ENCODE peak calls at places on chromosomes 5 and 9, in six cellular contexts. Y, I, S, C, E and F are unnamed samples.

GRCh38 chr9:97880336-97880735 is 27.3 kb downstream of the FOXE1 start:
- DNase-seq in Y (no peak), I (no peak), S (no peak), C (no peak), E (peak; percentile 22), F (no peak)

GRCh38 chr9:93642961-93643360 is 66.6 kb downstream of the PHF2 start:
- DNase-seq in Y (no peak), I (peak; percentile 14), S (peak; percentile 15), C (no peak), E (peak; percentile 57), F (no peak)

GRCh38 chr5:128227984-128228383 is 144.4 kb downstream of the SLC12A2 start:
- DNase-seq in Y (no peak), I (no peak), S (peak; percentile 22), C (no peak), E (peak; percentile 96), F (no peak)

GRCh38 chr5:175713930-175714329 is 56.1 kb downstream of the HRH2 start:
- DNase-seq in Y (no peak), I (no peak), S (no peak), C (no peak), E (no peak), F (no peak)

GRCh38 chr9:35906923-35907699 is 1.1 kb downstream of the HRCT1 start:
- DNase-seq in Y (peak; percentile 79), I (peak; percentile 85), S (peak; percentile 79), C (no peak), E (peak; percentile 91), F (no peak)

GRCh38 chr9:136545065-136545965 is 533 bp downstream of the NOTCH1 start:
- DNase-seq in Y (no peak), I (no peak), S (peak; percentile 57), C (peak; percentile 75), E (no peak), F (peak; percentile 79)

GRCh38 chr5:60357302-60357701 is 342.7 kb downstream of the DEPDC1B start:
- DNase-seq in Y (no peak), I (no peak), S (no peak), C (no peak), E (no peak), F (no peak)

GRCh38 chr5:122352331-122352730 is 40.3 kb downstream of the SNCAIP start:
- DNase-seq in Y (no peak), I (no peak), S (no peak), C (no peak), E (no peak), F (no peak)

GRCh38 chr9:14349818-14350333 is 35.9 kb upstream of the NFIB start:
- DNase-seq in Y (no peak), I (no peak), S (no peak), C (no peak), E (peak; percentile 38), F (no peak)

GRCh38 chr5:157486861-157487260 is 26.8 kb downstream of the NIPAL4 start:
- DNase-seq in Y (no peak), I (no peak), S (no peak), C (no peak), E (no peak), F (no peak)

GRCh38 chr5:144549580-144549979 is 378.9 kb downstream of the KCTD16 start:
- DNase-seq in Y (peak; percentile 18), I (no peak), S (no peak), C (no peak), E (peak; percentile 84), F (no peak)

GRCh38 chr5:120446896-120447295 is 17.2 kb upstream of the PRR16 start:
- DNase-seq in Y (no peak), I (no peak), S (no peak), C (no peak), E (no peak), F (no peak)

GRCh38 chr5:126003309-126003708 is 419.9 kb upstream of the GRAMD2B start:
- DNase-seq in Y (no peak), I (peak; percentile 22), S (peak; percentile 50), C (no peak), E (peak; percentile 95), F (no peak)

GRCh38 chr5:74934949-74935751 is 69.0 kb upstream of the FAM169A start:
- DNase-seq in Y (no peak), I (no peak), S (no peak), C (no peak), E (peak; percentile 33), F (no peak)

GRCh38 chr5:150159741-150160179 is 4.1 kb upstream of the PDGFRB start:
- DNase-seq in Y (no peak), I (no peak), S (peak; percentile 77), C (peak; percentile 43), E (peak; percentile 62), F (peak; percentile 57)

GRCh38 chr9:94300470-94301301 is 27.8 kb downstream of the NUTM2F start:
- DNase-seq in Y (no peak), I (no peak), S (no peak), C (no peak), E (no peak), F (no peak)

GRCh38 chr5:73540192-73540591 is 25.2 kb downstream of the ANKRA2 start:
- DNase-seq in Y (no peak), I (no peak), S (no peak), C (no peak), E (peak; percentile 35), F (no peak)

GRCh38 chr5:158758666-158759065 is 341.1 kb downstream of the EBF1 start:
- DNase-seq in Y (no peak), I (no peak), S (no peak), C (no peak), E (peak; percentile 74), F (no peak)

GRCh38 chr5:145968970-145969713 is 32.8 kb downstream of the SH3RF2 start:
- DNase-seq in Y (no peak), I (no peak), S (no peak), C (no peak), E (no peak), F (no peak)

GRCh38 chr5:167755420-167755819 is 536.0 kb upstream of the WWC1 start:
- DNase-seq in Y (no peak), I (no peak), S (no peak), C (no peak), E (no peak), F (no peak)

GRCh38 chr9:27033815-27034403 is 28.4 kb upstream of the LRRC19 start:
- DNase-seq in Y (no peak), I (peak; percentile 25), S (peak; percentile 44), C (peak; percentile 57), E (peak; percentile 58), F (peak; percentile 61)

GRCh38 chr9:125189011-125189360 is 617 bp downstream of the PPP6C start:
- DNase-seq in Y (peak; percentile 26), I (peak; percentile 54), S (no peak), C (no peak), E (no peak), F (no peak)

GRCh38 chr9:87276851-87277251 is 220.8 kb upstream of the DAPK1 start:
- DNase-seq in Y (no peak), I (no peak), S (no peak), C (no peak), E (peak; percentile 42), F (no peak)

GRCh38 chr5:145178667-145179523 is 656.2 kb downstream of the PRELID2 start:
- DNase-seq in Y (no peak), I (no peak), S (no peak), C (no peak), E (peak; percentile 62), F (no peak)

GRCh38 chr5:134917070-134917831 is 12.3 kb downstream of the PCBD2 start:
- DNase-seq in Y (no peak), I (no peak), S (no peak), C (no peak), E (no peak), F (no peak)
- TF ChIP-seq CTCF in Y (no peak), I (no peak), S (no peak), C (peak; percentile 37), E (peak; percentile 26), F (no peak)

DNA sequence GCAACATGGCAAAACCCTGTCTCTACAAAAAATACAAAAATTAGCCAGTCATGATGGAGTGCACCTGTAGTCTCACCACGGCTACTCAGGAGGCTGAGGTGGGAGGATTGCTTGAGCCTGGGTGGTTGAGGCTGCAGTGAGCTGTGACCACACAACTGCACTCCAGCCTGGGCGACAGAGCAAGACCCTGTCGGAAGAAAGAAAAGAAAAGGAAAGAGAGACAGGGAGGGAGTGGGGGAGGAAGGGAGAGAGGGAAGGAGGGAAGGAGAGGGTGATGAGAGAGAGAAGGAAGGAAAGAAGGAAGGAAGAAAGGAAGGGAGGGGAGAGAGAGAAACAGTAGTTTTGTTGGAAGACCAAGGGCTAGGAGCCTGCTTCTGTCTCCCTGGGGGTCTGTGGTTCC is 142.4 kb downstream of the C9orf50 start:
- DNase-seq in Y (no peak), I (no peak), S (no peak), C (no peak), E (no peak), F (no peak)
- TF ChIP-seq CTCF in Y (no peak), I (no peak), S (no peak), C (no peak), E (no peak), F (no peak)

DNA sequence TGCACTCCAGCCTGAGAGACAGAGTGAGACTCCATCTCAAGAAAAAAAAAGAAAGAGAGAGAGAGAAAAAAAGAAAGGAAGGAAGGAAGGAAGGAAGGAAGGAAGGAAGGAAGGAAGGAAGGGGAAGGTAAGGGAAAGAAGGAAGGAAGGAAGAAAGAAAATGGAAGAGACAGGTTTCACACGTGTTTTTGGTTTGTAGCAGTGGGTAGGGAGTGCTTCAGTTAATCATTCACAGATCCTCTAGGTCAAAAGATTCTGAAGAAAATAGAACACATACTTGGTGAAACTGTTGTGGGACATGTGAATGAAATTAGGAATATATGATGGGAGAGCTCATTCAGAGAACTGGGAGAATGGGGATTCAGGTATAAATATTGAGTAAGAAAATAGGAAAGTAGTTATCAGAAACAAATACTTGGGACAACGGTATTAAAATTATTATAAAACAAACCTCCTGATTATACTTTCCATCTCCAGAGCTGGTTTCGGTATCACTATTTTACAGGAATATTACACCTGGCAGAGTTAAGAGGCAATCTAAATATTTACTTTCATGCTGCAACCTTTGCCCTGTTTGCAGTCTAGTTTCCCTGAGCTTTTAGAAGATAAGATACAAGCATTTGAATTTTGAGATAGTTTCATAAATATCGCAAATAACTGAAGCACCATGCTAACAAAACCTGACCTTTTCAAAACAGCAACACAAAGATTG is 37.2 kb downstream of the MARVELD2 start:
- DNase-seq in Y (no peak), I (no peak), S (no peak), C (no peak), E (no peak), F (no peak)
- TF ChIP-seq CTCF in Y (no peak), I (no peak), S (no peak), C (no peak), E (no peak), F (no peak)

DNA sequence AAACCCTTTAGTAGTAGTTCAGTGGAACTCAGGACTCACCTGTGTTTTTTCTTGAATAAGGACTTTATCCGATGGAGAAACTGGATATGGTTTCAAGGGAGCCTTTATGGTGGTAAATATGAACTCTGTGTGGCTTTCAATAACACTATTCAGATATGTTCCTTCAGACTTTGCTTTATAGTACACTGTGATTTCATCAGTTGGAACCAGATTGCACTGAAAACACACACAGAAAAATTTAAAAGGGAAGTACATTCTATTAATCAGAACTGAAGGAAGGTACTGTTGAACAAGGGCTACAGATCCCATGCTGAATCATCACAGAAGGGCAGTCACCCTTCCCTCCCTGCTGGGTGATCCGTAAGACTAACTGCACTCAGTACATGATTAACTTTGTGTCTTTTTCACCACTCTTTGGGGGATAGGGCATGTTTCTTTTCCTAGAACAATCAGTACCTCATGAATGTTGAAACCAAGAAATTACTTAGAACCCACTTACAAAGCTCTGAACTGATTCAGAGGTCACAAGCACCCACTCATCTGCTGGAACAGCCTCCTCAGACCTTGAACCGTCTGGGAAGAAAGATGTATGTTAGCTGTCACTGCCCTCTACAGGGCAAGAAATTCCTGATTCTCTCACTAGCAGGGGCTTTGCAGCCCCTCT is 51.2 kb downstream of the IARS1 start:
- DNase-seq in Y (no peak), I (no peak), S (no peak), C (no peak), E (peak; percentile 73), F (no peak)
- TF ChIP-seq CTCF in Y (peak; percentile 19), I (peak; percentile 7), S (peak; percentile 46), C (no peak), E (peak; percentile 42), F (no peak)